ENCODE peak calls at places on chromosomes 3 and 15, in eight cellular contexts. J is ovary, Y is mucosa of descending colon, O is non-pigmented ciliary epithelial cell, V is cardiac fibroblast, H is ELR, M is progenitor cell of endocrine pancreas, X is NCI-H226. B is an unnamed sample.

GRCh38 chr15:101306341-101307047 is 11.4 kb upstream of the SNRPA1 start:
- DNase-seq in J (no peak), Y (no peak), O (no peak), V (no peak), H (no peak), M (no peak), X (no peak), B (no peak)

GRCh38 chr3:53100818-53101466 is 29.3 kb downstream of the RFT1 start:
- DNase-seq in J (no peak), Y (no peak), O (no peak), V (no peak), H (no peak), M (no peak), X (no peak), B (no peak)

GRCh38 chr15:89243046-89243690 is 611 bp upstream of the FANCI start:
- DNase-seq in J (no peak), Y (peak; percentile 4), O (no peak), V (peak; percentile 66), H (peak; percentile 30), M (no peak), X (no peak), B (no peak)

GRCh38 chr15:70095387-70096214 is 2.1 kb downstream of the TLE3 start:
- DNase-seq in J (peak; percentile 75), Y (peak; percentile 37), O (no peak), V (peak; percentile 17), H (peak; percentile 25), M (peak; percentile 63), X (no peak), B (no peak)

GRCh38 chr3:138642226-138642926 is 33.8 kb downstream of the FAIM start:
- DNase-seq in J (no peak), Y (no peak), O (no peak), V (no peak), H (no peak), M (no peak), X (no peak), B (no peak)

GRCh38 chr15:98547741-98548166 is 100.6 kb upstream of the IGF1R start:
- DNase-seq in J (peak; percentile 58), Y (peak; percentile 4), O (no peak), V (no peak), H (no peak), M (no peak), X (no peak), B (no peak)

GRCh38 chr3:152832046-152832445 is 2.9 kb upstream of the P2RY1 start:
- DNase-seq in J (no peak), Y (no peak), O (no peak), V (no peak), H (no peak), M (no peak), X (no peak), B (no peak)

GRCh38 chr15:45454825-45455224 is 67.7 kb downstream of the SLC30A4 start:
- DNase-seq in J (peak; percentile 65), Y (peak; percentile 75), O (peak; percentile 91), V (peak; percentile 96), H (peak; percentile 96), M (no peak), X (peak; percentile 93), B (peak; percentile 77)

GRCh38 chr15:84142888-84143337 is 92.7 kb upstream of the GOLGA6L4 start:
- DNase-seq in J (peak; percentile 58), Y (peak; percentile 91), O (peak; percentile 46), V (peak; percentile 87), H (peak; percentile 78), M (peak; percentile 66), X (peak; percentile 60), B (peak; percentile 77)

GRCh38 chr15:74134387-74135027 is 4.1 kb downstream of the ISLR2 start:
- DNase-seq in J (no peak), Y (peak; percentile 55), O (no peak), V (peak; percentile 31), H (peak; percentile 45), M (no peak), X (no peak), B (peak; percentile 45)

GRCh38 chr3:188352196-188352927 is 198.4 kb downstream of the LPP start:
- DNase-seq in J (no peak), Y (no peak), O (no peak), V (no peak), H (no peak), M (no peak), X (no peak), B (no peak)

GRCh38 chr3:132555316-132556035 is 41.6 kb upstream of the ACKR4 start:
- DNase-seq in J (no peak), Y (no peak), O (no peak), V (no peak), H (no peak), M (no peak), X (no peak), B (no peak)

GRCh38 chr3:159987291-159987711 is 1.3 kb upstream of the IL12A start:
- DNase-seq in J (no peak), Y (no peak), O (peak; percentile 30), V (peak; percentile 76), H (peak; percentile 77), M (no peak), X (peak; percentile 47), B (no peak)

GRCh38 chr3:71101581-71101980 is 481.9 kb downstream of the FOXP1 start:
- DNase-seq in J (no peak), Y (no peak), O (no peak), V (peak; percentile 57), H (peak; percentile 41), M (no peak), X (no peak), B (peak; percentile 18)

GRCh38 chr3:109718822-109719221 is 381.5 kb upstream of the DPPA4 start:
- DNase-seq in J (no peak), Y (no peak), O (no peak), V (no peak), H (no peak), M (no peak), X (no peak), B (no peak)

GRCh38 chr3:15271785-15272381 is 60.5 kb downstream of the SH3BP5 start:
- DNase-seq in J (no peak), Y (peak; percentile 59), O (no peak), V (no peak), H (no peak), M (no peak), X (no peak), B (peak; percentile 33)

GRCh38 chr15:69154684-69155083 is 5.8 kb upstream of the GLCE start:
- DNase-seq in J (no peak), Y (no peak), O (peak; percentile 84), V (peak; percentile 85), H (peak; percentile 88), M (no peak), X (peak; percentile 95), B (peak; percentile 38)

GRCh38 chr15:26864664-26865191 is 2.1 kb upstream of the GABRA5 start:
- DNase-seq in J (no peak), Y (no peak), O (peak; percentile 18), V (peak; percentile 62), H (peak; percentile 1), M (no peak), X (no peak), B (no peak)

GRCh38 chr3:60282840-60283239 is 968.4 kb downstream of the FHIT start:
- DNase-seq in J (no peak), Y (no peak), O (no peak), V (no peak), H (no peak), M (no peak), X (no peak), B (no peak)

GRCh38 chr3:61725851-61726333 is 164.5 kb downstream of the PTPRG start:
- DNase-seq in J (no peak), Y (peak; percentile 28), O (peak; percentile 79), V (peak; percentile 60), H (peak; percentile 22), M (no peak), X (peak; percentile 97), B (peak; percentile 7)

GRCh38 chr3:132008841-132009638 is 25.8 kb downstream of the CPNE4 start:
- DNase-seq in J (no peak), Y (no peak), O (no peak), V (no peak), H (no peak), M (no peak), X (no peak), B (no peak)

GRCh38 chr3:48990636-48991421 is 788 bp downstream of the P4HTM start:
- DNase-seq in J (peak; percentile 55), Y (peak; percentile 63), O (no peak), V (peak; percentile 22), H (peak; percentile 35), M (no peak), X (no peak), B (no peak)

GRCh38 chr15:55254916-55255679 is 34.5 kb downstream of the RAB27A start:
- DNase-seq in J (no peak), Y (no peak), O (no peak), V (no peak), H (no peak), M (no peak), X (no peak), B (no peak)

GRCh38 chr3:58672880-58673279 is 6.3 kb upstream of the FAM3D start:
- DNase-seq in J (no peak), Y (peak; percentile 4), O (no peak), V (no peak), H (no peak), M (no peak), X (no peak), B (no peak)

GRCh38 chr3:56702487-56703315 is 19.6 kb upstream of the TASOR start:
- DNase-seq in J (no peak), Y (peak; percentile 83), O (peak; percentile 37), V (peak; percentile 87), H (peak; percentile 74), M (no peak), X (peak; percentile 44), B (peak; percentile 68)

GRCh38 chr3:12705981-12706380 is 42.1 kb upstream of the RAF1 start:
- DNase-seq in J (no peak), Y (no peak), O (no peak), V (peak; percentile 35), H (no peak), M (no peak), X (no peak), B (no peak)

B was measured in trophoblast cell.